ENCODE peak calls at places on chromosomes 7 and 10, in four cellular contexts. One of them, this sample, is unnamed.

GRCh38 chr10:44874176-44874575 is 37.0 kb upstream of the TMEM72 start:
- DNase-seq in trophoblast cell: no peak
- DNase-seq in SJSA1: no peak
- DNase-seq in left lung: no peak
- DNase-seq in this sample: no peak

GRCh38 chr10:62253704-62254103 is 14.9 kb downstream of the RTKN2 start:
- DNase-seq in trophoblast cell: no peak
- DNase-seq in SJSA1: no peak
- DNase-seq in left lung: no peak
- DNase-seq in this sample: no peak

GRCh38 chr10:34494012-34494411 is 321.1 kb downstream of the PARD3 start:
- DNase-seq in trophoblast cell: peak; percentile 67
- DNase-seq in SJSA1: no peak
- DNase-seq in left lung: no peak
- DNase-seq in this sample: no peak

GRCh38 chr7:121449304-121449703 is 53.2 kb upstream of the FAM3C start:
- DNase-seq in trophoblast cell: peak; percentile 15
- DNase-seq in SJSA1: no peak
- DNase-seq in left lung: no peak
- DNase-seq in this sample: no peak

GRCh38 chr7:100584046-100584676 is 1.8 kb downstream of the LRCH4 start:
- DNase-seq in trophoblast cell: no peak
- DNase-seq in SJSA1: no peak
- DNase-seq in left lung: peak; percentile 61
- DNase-seq in this sample: no peak

GRCh38 chr7:55966851-55967250 is 2.5 kb downstream of the NIPSNAP2 start:
- DNase-seq in trophoblast cell: peak; percentile 31
- DNase-seq in SJSA1: no peak
- DNase-seq in left lung: no peak
- DNase-seq in this sample: no peak

GRCh38 chr7:74221713-74222112 is 11.9 kb downstream of the LAT2 start:
- DNase-seq in trophoblast cell: no peak
- DNase-seq in SJSA1: no peak
- DNase-seq in left lung: peak; percentile 50
- DNase-seq in this sample: no peak

GRCh38 chr7:88888684-88889083 is 93.1 kb upstream of the TEX47 start:
- DNase-seq in trophoblast cell: no peak
- DNase-seq in SJSA1: no peak
- DNase-seq in left lung: no peak
- DNase-seq in this sample: no peak

GRCh38 chr10:103599211-103599610 is 105.7 kb downstream of the NEURL1 start:
- DNase-seq in trophoblast cell: no peak
- DNase-seq in SJSA1: no peak
- DNase-seq in left lung: no peak
- DNase-seq in this sample: no peak

GRCh38 chr7:134175724-134176350 is 48.7 kb downstream of the LRGUK start:
- DNase-seq in trophoblast cell: no peak
- DNase-seq in SJSA1: no peak
- DNase-seq in left lung: no peak
- DNase-seq in this sample: no peak

GRCh38 chr10:43845121-43845520 is 196.4 kb upstream of the ZNF32 start:
- DNase-seq in trophoblast cell: no peak
- DNase-seq in SJSA1: no peak
- DNase-seq in left lung: no peak
- DNase-seq in this sample: no peak

GRCh38 chr7:158386355-158386618 is 201.3 kb downstream of the PTPRN2 start:
- DNase-seq in trophoblast cell: no peak
- DNase-seq in SJSA1: no peak
- DNase-seq in left lung: no peak
- DNase-seq in this sample: no peak
- H3K27me3 ChIP-seq in trophoblast cell: no peaks in the 10 kb centered on the region
- H3K27me3 ChIP-seq in SJSA1: no peaks in the 10 kb centered on the region
- H3K27me3 ChIP-seq in left lung: peaks cover 19% of the 10 kb centered on the region
- H3K27me3 ChIP-seq in this sample: no peaks in the 10 kb centered on the region

GRCh38 chr7:130490888-130491771 is 755 bp upstream of the MEST start:
- DNase-seq in trophoblast cell: no peak
- DNase-seq in SJSA1: no peak
- DNase-seq in left lung: peak; percentile 84
- DNase-seq in this sample: no peak

GRCh38 chr7:130488376-130489139 is 3.3 kb upstream of the MEST start:
- DNase-seq in trophoblast cell: no peak
- DNase-seq in SJSA1: no peak
- DNase-seq in left lung: no peak
- DNase-seq in this sample: no peak

GRCh38 chr7:130490287-130490686 is 1.6 kb upstream of the MEST start:
- DNase-seq in trophoblast cell: no peak
- DNase-seq in SJSA1: no peak
- DNase-seq in left lung: no peak
- DNase-seq in this sample: no peak

GRCh38 chr7:130486963-130487324 is 4.9 kb upstream of the MEST start:
- DNase-seq in trophoblast cell: peak; percentile 43
- DNase-seq in SJSA1: no peak
- DNase-seq in left lung: no peak
- DNase-seq in this sample: no peak

DNA sequence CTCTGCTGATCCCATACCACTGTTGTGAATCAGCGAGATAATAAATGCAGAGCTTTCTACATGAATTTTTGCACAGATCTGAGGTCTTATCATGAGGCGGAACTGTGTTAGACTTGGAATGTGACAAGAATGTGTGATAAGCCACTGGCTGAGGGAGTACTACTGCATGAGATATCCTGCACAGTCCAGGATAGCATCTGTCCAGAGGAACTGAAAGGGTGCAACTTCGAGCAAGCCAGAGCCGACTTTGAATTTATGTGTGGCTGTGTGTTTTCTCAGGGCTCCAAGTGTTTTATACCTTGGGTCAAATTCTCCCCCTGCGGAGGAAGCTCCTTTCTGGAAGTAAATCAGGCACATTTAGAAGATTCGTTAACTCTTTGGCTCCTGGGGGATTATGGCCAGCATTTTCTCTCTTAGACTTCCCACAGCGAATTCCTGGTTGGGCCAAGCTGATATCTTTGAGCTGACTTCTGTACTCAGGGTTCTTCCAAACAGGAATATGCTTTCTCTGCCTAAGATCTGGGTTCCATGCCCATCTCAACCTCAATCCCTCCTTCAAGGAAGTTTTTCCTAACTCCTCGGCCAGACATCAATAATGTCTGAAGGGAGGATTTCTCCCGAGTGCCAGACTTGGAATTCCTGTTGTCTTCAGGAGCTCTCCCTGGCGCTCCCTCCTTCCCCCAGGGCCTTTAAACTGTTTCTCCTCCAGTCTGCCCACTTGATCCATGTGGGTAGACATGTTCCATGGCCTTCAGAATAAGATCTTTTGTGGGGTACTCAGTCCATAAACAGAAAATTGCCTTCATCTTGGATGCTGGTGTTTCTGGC is 2.5 kb upstream of the MEST start:
- DNase-seq in trophoblast cell: peak; percentile 78
- DNase-seq in SJSA1: no peak
- DNase-seq in left lung: no peak
- DNase-seq in this sample: no peak
- H3K4me3 ChIP-seq in trophoblast cell: no peak overlapping the region
- H3K4me3 ChIP-seq in SJSA1: no peak overlapping the region
- H3K4me3 ChIP-seq in left lung: no peak overlapping the region
- H3K4me3 ChIP-seq in this sample: no peak overlapping the region

DNA sequence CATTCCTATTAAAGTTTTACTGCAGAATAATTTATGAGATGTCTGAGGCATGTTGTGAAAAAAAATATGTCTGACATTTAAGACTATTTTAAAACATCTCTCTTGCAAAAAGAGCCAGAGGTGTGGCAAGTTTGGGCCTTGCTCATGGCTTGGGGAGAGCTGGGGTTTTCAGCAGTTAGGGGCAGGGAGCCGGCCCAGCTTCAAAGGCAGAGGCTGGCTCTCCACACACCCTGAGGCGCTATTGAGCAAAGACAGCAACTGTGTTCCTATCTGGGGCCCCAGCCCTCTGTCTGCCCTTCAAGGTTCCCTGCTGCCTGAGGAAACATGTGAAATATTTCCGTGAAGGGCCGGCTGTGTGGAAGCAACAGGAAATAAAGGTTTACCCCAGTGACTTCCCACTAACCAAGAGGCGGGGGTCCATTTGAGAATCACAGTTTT is 94.0 kb downstream of the SORBS1 start:
- DNase-seq in trophoblast cell: peak; percentile 68
- DNase-seq in SJSA1: no peak
- DNase-seq in left lung: no peak
- DNase-seq in this sample: no peak
- H3K27me3 ChIP-seq in trophoblast cell: no peaks in the 10 kb centered on the region
- H3K27me3 ChIP-seq in SJSA1: no peaks in the 10 kb centered on the region
- H3K27me3 ChIP-seq in left lung: no peaks in the 10 kb centered on the region
- H3K27me3 ChIP-seq in this sample: no peaks in the 10 kb centered on the region

DNA sequence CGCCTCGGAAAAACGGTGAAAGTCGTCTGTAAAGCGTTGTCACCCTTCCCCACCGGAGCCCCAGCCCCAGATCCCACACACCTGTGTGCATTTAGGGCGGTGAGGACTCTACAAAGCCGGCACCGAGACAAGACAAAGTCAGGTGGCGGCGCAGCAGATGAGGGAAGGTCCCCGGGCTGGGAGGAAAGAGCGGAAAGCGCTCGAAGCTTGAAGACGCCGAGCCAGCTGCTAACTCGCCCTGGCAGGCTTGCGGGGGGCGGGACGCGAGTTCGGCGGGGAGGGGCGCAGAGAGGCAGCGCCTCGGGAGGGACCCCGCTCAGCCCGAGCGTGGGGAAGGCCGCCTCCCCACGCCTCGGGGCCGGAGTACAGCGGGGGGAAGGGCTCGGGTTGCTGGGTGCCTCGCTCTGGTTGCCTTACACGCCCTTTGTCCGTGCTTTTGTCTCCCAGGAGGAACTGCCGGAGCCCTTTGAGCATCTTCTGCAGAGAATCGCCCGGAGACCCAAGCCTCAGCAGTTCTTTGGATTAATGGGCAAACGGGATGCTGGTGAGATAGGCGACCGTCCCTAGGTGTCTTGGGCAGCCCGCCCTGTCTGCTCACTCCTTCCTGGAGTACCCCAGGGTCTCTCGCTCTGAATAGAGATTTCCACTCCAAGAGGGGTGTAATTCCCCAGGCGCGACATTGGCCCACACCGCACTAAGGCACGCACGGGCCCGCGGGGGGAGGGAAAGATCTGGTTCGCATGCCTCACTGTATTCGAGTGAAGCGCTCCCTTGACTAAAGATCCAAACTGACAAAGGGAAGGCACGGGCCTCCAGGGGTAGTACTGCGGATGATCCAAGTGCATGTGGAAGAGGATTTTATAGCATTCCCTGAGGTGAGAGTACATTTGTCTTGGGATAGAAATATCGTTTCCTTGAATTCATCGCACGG is 1.7 kb downstream of the TAC1 start:
- DNase-seq in trophoblast cell: no peak
- DNase-seq in SJSA1: no peak
- DNase-seq in left lung: peak; percentile 69
- DNase-seq in this sample: no peak
- H3K4me3 ChIP-seq in trophoblast cell: no peak overlapping the region
- H3K4me3 ChIP-seq in SJSA1: no peak overlapping the region
- H3K4me3 ChIP-seq in left lung: no peak overlapping the region
- H3K4me3 ChIP-seq in this sample: no peak overlapping the region

GRCh38 chr10:111357859-111358258 is 281.0 kb downstream of the ADRA2A start:
- DNase-seq in trophoblast cell: no peak
- DNase-seq in SJSA1: no peak
- DNase-seq in left lung: no peak
- DNase-seq in this sample: no peak
- H3K27me3 ChIP-seq in trophoblast cell: no peaks in the 10 kb centered on the region
- H3K27me3 ChIP-seq in SJSA1: peaks cover 24% of the 10 kb centered on the region
- H3K27me3 ChIP-seq in left lung: peaks cover 14% of the 10 kb centered on the region
- H3K27me3 ChIP-seq in this sample: no peaks in the 10 kb centered on the region

GRCh38 chr7:6481445-6481844 is 33.7 kb upstream of the DAGLB start:
- DNase-seq in trophoblast cell: no peak
- DNase-seq in SJSA1: no peak
- DNase-seq in left lung: no peak
- DNase-seq in this sample: no peak

GRCh38 chr7:6479067-6479466 is 31.3 kb upstream of the DAGLB start:
- DNase-seq in trophoblast cell: no peak
- DNase-seq in SJSA1: no peak
- DNase-seq in left lung: no peak
- DNase-seq in this sample: no peak

GRCh38 chr7:6478186-6478585 is 30.4 kb upstream of the DAGLB start:
- DNase-seq in trophoblast cell: no peak
- DNase-seq in SJSA1: no peak
- DNase-seq in left lung: no peak
- DNase-seq in this sample: no peak

GRCh38 chr7:6482307-6482706 is 34.6 kb upstream of the DAGLB start:
- DNase-seq in trophoblast cell: no peak
- DNase-seq in SJSA1: no peak
- DNase-seq in left lung: no peak
- DNase-seq in this sample: no peak

DNA sequence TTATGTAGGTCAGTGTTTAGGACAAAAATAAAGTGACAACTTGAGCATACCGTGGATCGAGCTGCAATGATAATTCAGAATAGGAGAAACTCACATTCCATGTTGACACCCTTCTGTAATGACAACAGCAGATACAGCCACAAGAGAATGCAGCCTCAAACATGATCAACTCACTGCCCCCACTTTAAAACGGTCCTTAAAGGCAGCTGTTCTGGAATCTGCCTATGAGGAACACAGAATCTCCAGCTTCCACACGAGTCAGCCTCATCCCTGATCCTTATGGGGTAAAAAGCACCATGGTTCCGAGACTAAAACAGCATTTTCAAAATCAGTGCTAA is 32.5 kb upstream of the DAGLB start:
- DNase-seq in trophoblast cell: no peak
- DNase-seq in SJSA1: no peak
- DNase-seq in left lung: no peak
- DNase-seq in this sample: no peak
- H3K4me3 ChIP-seq in trophoblast cell: no peak overlapping the region
- H3K4me3 ChIP-seq in SJSA1: no peak overlapping the region
- H3K4me3 ChIP-seq in left lung: no peak overlapping the region
- H3K4me3 ChIP-seq in this sample: peak overlapping the region; percentile 15